ENCODE peak calls at places on chromosome 13, in six cellular contexts. N is ascending aorta, X is neural progenitor cell, Q is AG09319, R is omental fat pad, L is PC-9. A is an unnamed sample.

GRCh38 chr13:92657565-92657964 is 569.0 kb upstream of the GPC6 start:
- DNase-seq in N (no peak), X (no peak), Q (no peak), R (no peak), L (no peak), A (no peak)

GRCh38 chr13:63455938-63456337 is 2040.3 kb upstream of the PCDH20 start:
- DNase-seq in N (no peak), X (peak; percentile 17), Q (no peak), R (no peak), L (no peak), A (no peak)

GRCh38 chr13:112441226-112441625 is 65.1 kb downstream of the SPACA7 start:
- DNase-seq in N (no peak), X (no peak), Q (no peak), R (no peak), L (no peak), A (no peak)

GRCh38 chr13:40179421-40179820 is 487.0 kb downstream of the FOXO1 start:
- DNase-seq in N (no peak), X (no peak), Q (no peak), R (no peak), L (no peak), A (no peak)

GRCh38 chr13:28499579-28499978 is 4.7 kb upstream of the FLT1 start:
- DNase-seq in N (no peak), X (no peak), Q (no peak), R (no peak), L (no peak), A (no peak)

GRCh38 chr13:46168341-46168740 is 13.6 kb downstream of the LCP1 start:
- DNase-seq in N (peak; percentile 69), X (no peak), Q (no peak), R (no peak), L (no peak), A (peak; percentile 31)

GRCh38 chr13:20482275-20482761 is 43.3 kb downstream of the CRYL1 start:
- DNase-seq in N (no peak), X (no peak), Q (no peak), R (no peak), L (peak; percentile 79), A (no peak)

GRCh38 chr13:108083056-108083455 is 132.3 kb downstream of the LIG4 start:
- DNase-seq in N (no peak), X (no peak), Q (no peak), R (no peak), L (no peak), A (no peak)

GRCh38 chr13:100526299-100527030 is 62.1 kb downstream of the GGACT start:
- DNase-seq in N (no peak), X (peak; percentile 47), Q (no peak), R (no peak), L (no peak), A (no peak)

DNA sequence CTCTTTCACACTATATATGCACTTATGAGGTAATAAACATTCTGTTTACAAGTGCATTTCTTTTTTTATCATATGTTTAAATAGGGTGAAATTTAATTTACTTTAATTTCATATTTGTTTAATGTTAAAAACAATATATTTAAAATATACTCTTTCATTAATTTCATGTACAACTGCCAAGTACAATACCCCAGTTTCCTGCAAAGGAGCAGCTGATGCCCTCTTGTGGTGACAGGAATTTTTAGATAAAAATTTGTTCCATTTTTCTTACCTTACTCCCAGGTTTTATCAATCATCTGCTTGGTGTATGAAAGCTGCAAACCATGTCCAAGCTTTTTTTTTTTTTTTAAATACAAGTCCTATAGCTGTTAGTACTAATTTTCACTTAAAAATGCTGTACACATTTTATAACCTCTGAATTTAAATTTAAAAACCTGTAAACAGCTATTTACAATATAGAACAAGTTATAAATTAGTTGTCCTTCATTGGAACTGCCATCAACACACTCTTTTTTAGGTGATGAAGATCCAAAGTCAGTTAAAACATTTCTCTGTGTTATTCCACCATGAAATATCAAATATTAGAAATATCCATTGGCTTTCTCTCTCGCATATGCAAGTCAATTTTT is 4.9 kb downstream of the PCDH20 start:
- DNase-seq in N (no peak), X (peak; percentile 16), Q (no peak), R (no peak), L (no peak), A (no peak)
- TF ChIP-seq CTCF in N (peak; percentile 46), X (peak; percentile 71), Q (peak; percentile 24), R (no peak), L (no peak), A (no peak)

GRCh38 chr13:72645521-72645920 is 81.9 kb downstream of the MZT1 start:
- DNase-seq in N (no peak), X (no peak), Q (no peak), R (no peak), L (no peak), A (no peak)

GRCh38 chr13:72652681-72653080 is 74.7 kb downstream of the MZT1 start:
- DNase-seq in N (no peak), X (no peak), Q (no peak), R (no peak), L (no peak), A (no peak)

GRCh38 chr13:72643339-72643989 is 84.0 kb downstream of the MZT1 start:
- DNase-seq in N (no peak), X (peak; percentile 35), Q (peak; percentile 12), R (peak; percentile 53), L (peak; percentile 51), A (no peak)

GRCh38 chr13:72651196-72651595 is 76.2 kb downstream of the MZT1 start:
- DNase-seq in N (no peak), X (peak; percentile 58), Q (no peak), R (no peak), L (no peak), A (no peak)

DNA sequence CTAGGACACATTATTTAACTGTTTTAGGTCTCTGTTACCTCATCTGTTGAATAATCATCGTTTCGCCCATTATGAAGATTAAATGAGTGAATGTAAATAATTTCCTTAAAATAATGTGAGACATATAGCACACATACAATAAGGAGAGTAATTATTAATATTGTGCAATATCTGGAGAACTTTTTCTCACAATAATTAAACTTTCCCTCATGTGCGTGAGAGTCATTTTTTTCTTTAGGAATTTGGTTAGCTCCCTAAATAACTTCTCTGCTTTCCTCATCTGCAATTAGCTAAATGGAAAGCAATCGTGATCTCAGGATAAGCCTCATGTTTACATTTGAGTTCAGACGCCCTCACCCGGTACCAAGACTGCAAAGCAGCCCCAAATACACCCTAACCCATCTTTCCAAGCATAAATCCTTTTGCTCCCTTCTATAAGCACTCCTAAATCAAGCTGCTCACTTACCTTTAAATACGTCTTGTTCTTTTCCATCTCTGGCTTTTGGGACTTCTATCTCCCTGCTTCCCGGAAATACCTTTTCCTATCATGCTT is 78.8 kb downstream of the MZT1 start:
- DNase-seq in N (no peak), X (peak; percentile 46), Q (no peak), R (no peak), L (no peak), A (no peak)
- TF ChIP-seq CTCF in N (no peak), X (peak; percentile 63), Q (no peak), R (no peak), L (no peak), A (no peak)

GRCh38 chr13:113742000-113742441 is 17.0 kb upstream of the TMEM255B start:
- DNase-seq in N (no peak), X (peak; percentile 53), Q (no peak), R (no peak), L (peak; percentile 69), A (no peak)
- TF ChIP-seq CTCF in N (no peak), X (peak; percentile 49), Q (no peak), R (no peak), L (no peak), A (no peak)

GRCh38 chr13:89455741-89456140 is 1784.6 kb downstream of the SLITRK5 start:
- DNase-seq in N (no peak), X (no peak), Q (no peak), R (no peak), L (no peak), A (no peak)

GRCh38 chr13:89454736-89455135 is 1783.6 kb downstream of the SLITRK5 start:
- DNase-seq in N (no peak), X (no peak), Q (no peak), R (no peak), L (no peak), A (no peak)

GRCh38 chr13:89457977-89458376 is 1786.8 kb downstream of the SLITRK5 start:
- DNase-seq in N (no peak), X (no peak), Q (no peak), R (no peak), L (peak; percentile 60), A (no peak)

DNA sequence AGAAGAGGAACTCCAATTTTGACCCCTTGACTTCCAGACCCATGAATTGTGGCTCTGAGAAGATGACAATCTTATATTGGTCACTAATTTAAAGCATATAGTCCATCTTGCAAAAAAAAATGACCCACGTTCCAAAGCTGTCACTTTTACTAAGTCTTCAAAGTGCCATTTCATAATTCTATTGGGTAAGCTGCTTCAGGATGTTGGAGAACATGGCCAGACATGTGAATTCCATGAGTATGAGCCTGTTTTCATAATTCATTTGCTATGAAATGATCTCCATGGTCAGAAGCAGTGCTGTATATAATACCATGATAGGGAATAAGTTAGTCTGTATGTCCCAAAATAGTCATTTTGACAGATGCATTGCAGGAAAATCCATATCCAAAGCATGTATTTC is 1787.3 kb downstream of the SLITRK5 start:
- DNase-seq in N (no peak), X (no peak), Q (no peak), R (no peak), L (no peak), A (no peak)
- TF ChIP-seq CTCF in N (no peak), X (no peak), Q (no peak), R (no peak), L (no peak), A (no peak)

A was measured in activated B cell treated with CpG ODN at 0.5 μM for 24 hours.